ENCODE peak calls at places on chromosome 17, in eight cellular contexts. One of them, this sample, is unnamed. For H3K4me1, the result is how much of the 10 kb centered on the place peaks cover.

GRCh38 chr17:78117027-78117981 is 11.3 kb downstream of the TMC6 start:
- DNase-seq in Panc1: no peak
- DNase-seq in psoas muscle: peak
- DNase-seq in neural progenitor cell: peak
- DNase-seq in PC-3: no peak
- DNase-seq in spleen: peak
- DNase-seq in CD8-positive, alpha-beta T cell: peak
- DNase-seq in ovary: no peak
- DNase-seq in this sample: no peak

GRCh38 chr17:68961204-68961893 is 6.2 kb upstream of the ABCA8 start:
- DNase-seq in psoas muscle: peak
- DNase-seq in PC-3: no peak
- DNase-seq in Panc1: no peak
- DNase-seq in spleen: no peak
- DNase-seq in CD8-positive, alpha-beta T cell: no peak
- DNase-seq in neural progenitor cell: no peak
- DNase-seq in ovary: no peak
- DNase-seq in this sample: no peak

GRCh38 chr17:72126575-72127486 is 6.0 kb downstream of the SOX9 start:
- DNase-seq in ovary: no peak
- DNase-seq in CD8-positive, alpha-beta T cell: no peak
- DNase-seq in PC-3: peak
- DNase-seq in psoas muscle: no peak
- DNase-seq in spleen: no peak
- DNase-seq in Panc1: no peak
- DNase-seq in neural progenitor cell: no peak
- DNase-seq in this sample: no peak

GRCh38 chr17:40484285-40484972 is 17.0 kb downstream of the TNS4 start:
- DNase-seq in ovary: no peak
- DNase-seq in psoas muscle: peak
- DNase-seq in neural progenitor cell: no peak
- DNase-seq in Panc1: no peak
- DNase-seq in spleen: no peak
- DNase-seq in PC-3: no peak
- DNase-seq in CD8-positive, alpha-beta T cell: no peak
- DNase-seq in this sample: no peak

GRCh38 chr17:9986754-9987382 is 81.8 kb upstream of the RCVRN start:
- DNase-seq in Panc1: no peak
- DNase-seq in psoas muscle: peak
- DNase-seq in neural progenitor cell: no peak
- DNase-seq in ovary: no peak
- DNase-seq in CD8-positive, alpha-beta T cell: no peak
- DNase-seq in PC-3: no peak
- DNase-seq in spleen: no peak
- DNase-seq in this sample: no peak

GRCh38 chr17:65008877-65009276 is 47.7 kb downstream of the GNA13 start:
- DNase-seq in ovary: no peak
- DNase-seq in spleen: no peak
- DNase-seq in PC-3: no peak
- DNase-seq in Panc1: no peak
- DNase-seq in neural progenitor cell: no peak
- DNase-seq in psoas muscle: no peak
- DNase-seq in CD8-positive, alpha-beta T cell: no peak
- DNase-seq in this sample: no peak

GRCh38 chr17:15490634-15491261 is 23.3 kb upstream of the CDRT4 start:
- DNase-seq in ovary: no peak
- DNase-seq in PC-3: peak
- DNase-seq in psoas muscle: peak
- DNase-seq in spleen: peak
- DNase-seq in CD8-positive, alpha-beta T cell: no peak
- DNase-seq in neural progenitor cell: peak
- DNase-seq in Panc1: no peak
- DNase-seq in this sample: no peak

GRCh38 chr17:55348749-55349354 is 72.8 kb downstream of the MMD start:
- DNase-seq in ovary: peak
- DNase-seq in PC-3: peak
- DNase-seq in CD8-positive, alpha-beta T cell: peak
- DNase-seq in neural progenitor cell: peak
- DNase-seq in psoas muscle: peak
- DNase-seq in Panc1: peak
- DNase-seq in spleen: no peak
- DNase-seq in this sample: no peak

GRCh38 chr17:65902831-65903549 is 288.9 kb downstream of the CEP112 start:
- DNase-seq in ovary: no peak
- DNase-seq in neural progenitor cell: peak
- DNase-seq in CD8-positive, alpha-beta T cell: no peak
- DNase-seq in Panc1: no peak
- DNase-seq in psoas muscle: no peak
- DNase-seq in spleen: no peak
- DNase-seq in PC-3: no peak
- DNase-seq in this sample: no peak

GRCh38 chr17:30379303-30380105 is 777 bp downstream of the CPD start:
- DNase-seq in CD8-positive, alpha-beta T cell: no peak
- DNase-seq in ovary: peak
- DNase-seq in psoas muscle: peak
- DNase-seq in PC-3: no peak
- DNase-seq in spleen: peak
- DNase-seq in neural progenitor cell: peak
- DNase-seq in Panc1: no peak
- DNase-seq in this sample: no peak

GRCh38 chr17:4345569-4345968 is 20.9 kb downstream of the UBE2G1 start:
- DNase-seq in Panc1: no peak
- DNase-seq in CD8-positive, alpha-beta T cell: no peak
- DNase-seq in neural progenitor cell: no peak
- DNase-seq in ovary: no peak
- DNase-seq in PC-3: peak
- DNase-seq in spleen: no peak
- DNase-seq in psoas muscle: no peak
- DNase-seq in this sample: no peak
- H3K4me1 ChIP-seq in Panc1: under half
- H3K4me1 ChIP-seq in CD8-positive, alpha-beta T cell: under half
- H3K4me1 ChIP-seq in neural progenitor cell: under half
- H3K4me1 ChIP-seq in ovary: under half
- H3K4me1 ChIP-seq in PC-3: under half
- H3K4me1 ChIP-seq in spleen: under half
- H3K4me1 ChIP-seq in psoas muscle: half or more
- H3K4me1 ChIP-seq in this sample: under half

GRCh38 chr17:79977711-79978544 is 57.7 kb downstream of the TBC1D16 start:
- DNase-seq in PC-3: no peak
- DNase-seq in ovary: peak
- DNase-seq in neural progenitor cell: no peak
- DNase-seq in Panc1: no peak
- DNase-seq in CD8-positive, alpha-beta T cell: no peak
- DNase-seq in spleen: peak
- DNase-seq in psoas muscle: no peak
- DNase-seq in this sample: peak

GRCh38 chr17:79977161-79977631 is 58.5 kb downstream of the TBC1D16 start:
- DNase-seq in psoas muscle: no peak
- DNase-seq in CD8-positive, alpha-beta T cell: no peak
- DNase-seq in Panc1: no peak
- DNase-seq in PC-3: no peak
- DNase-seq in neural progenitor cell: no peak
- DNase-seq in spleen: no peak
- DNase-seq in ovary: no peak
- DNase-seq in this sample: peak

GRCh38 chr17:79976451-79976850 is 59.2 kb downstream of the TBC1D16 start:
- DNase-seq in spleen: no peak
- DNase-seq in CD8-positive, alpha-beta T cell: no peak
- DNase-seq in neural progenitor cell: no peak
- DNase-seq in PC-3: no peak
- DNase-seq in ovary: no peak
- DNase-seq in psoas muscle: no peak
- DNase-seq in Panc1: no peak
- DNase-seq in this sample: peak

GRCh38 chr17:79975498-79976134 is 60.1 kb downstream of the TBC1D16 start:
- DNase-seq in Panc1: no peak
- DNase-seq in spleen: no peak
- DNase-seq in neural progenitor cell: no peak
- DNase-seq in PC-3: no peak
- DNase-seq in CD8-positive, alpha-beta T cell: no peak
- DNase-seq in ovary: no peak
- DNase-seq in psoas muscle: no peak
- DNase-seq in this sample: peak

DNA sequence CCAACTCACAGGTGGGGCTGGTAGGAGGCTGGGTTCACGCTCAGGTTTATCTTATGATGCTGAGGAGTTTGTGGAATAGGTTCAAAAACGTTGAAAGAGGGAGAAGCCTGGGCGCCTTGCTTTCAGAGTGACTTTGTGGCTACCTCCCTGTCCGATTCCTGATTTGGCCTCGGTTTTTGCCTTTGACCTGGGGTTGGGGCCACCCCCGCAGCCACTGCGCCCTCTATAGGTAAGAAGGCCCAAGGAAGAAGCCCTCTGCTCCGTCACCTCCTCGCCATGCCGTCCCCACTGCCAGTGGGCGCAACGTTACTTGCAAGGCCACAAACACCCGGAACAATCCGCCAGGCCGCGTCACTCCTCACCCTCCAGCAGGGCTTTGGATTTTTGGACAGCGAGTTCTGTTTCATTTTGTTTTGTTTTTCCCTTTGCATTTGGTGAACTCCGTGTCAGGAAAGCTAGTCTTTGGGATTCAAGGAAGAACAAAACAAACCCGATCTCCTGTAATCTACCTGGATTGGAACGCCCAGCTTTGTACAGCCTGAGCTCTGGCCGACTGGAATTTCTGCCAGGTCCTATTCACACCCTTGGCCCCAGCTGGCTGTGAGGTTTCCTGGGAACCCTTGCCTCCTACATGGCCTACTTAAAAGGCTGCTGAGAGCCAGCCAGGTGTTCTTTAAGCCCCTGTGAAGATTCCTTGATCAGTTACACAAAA is 60.7 kb downstream of the TBC1D16 start:
- DNase-seq in PC-3: no peak
- DNase-seq in neural progenitor cell: peak
- DNase-seq in ovary: peak
- DNase-seq in CD8-positive, alpha-beta T cell: no peak
- DNase-seq in psoas muscle: no peak
- DNase-seq in Panc1: no peak
- DNase-seq in spleen: peak
- DNase-seq in this sample: peak
- TF ChIP-seq CTCF in PC-3: peak
- TF ChIP-seq CTCF in neural progenitor cell: peak
- TF ChIP-seq CTCF in ovary: no peak
- TF ChIP-seq CTCF in CD8-positive, alpha-beta T cell: no peak
- TF ChIP-seq CTCF in psoas muscle: peak
- TF ChIP-seq CTCF in Panc1: no peak
- TF ChIP-seq CTCF in spleen: no peak
- TF ChIP-seq CTCF in this sample: no peak

DNA sequence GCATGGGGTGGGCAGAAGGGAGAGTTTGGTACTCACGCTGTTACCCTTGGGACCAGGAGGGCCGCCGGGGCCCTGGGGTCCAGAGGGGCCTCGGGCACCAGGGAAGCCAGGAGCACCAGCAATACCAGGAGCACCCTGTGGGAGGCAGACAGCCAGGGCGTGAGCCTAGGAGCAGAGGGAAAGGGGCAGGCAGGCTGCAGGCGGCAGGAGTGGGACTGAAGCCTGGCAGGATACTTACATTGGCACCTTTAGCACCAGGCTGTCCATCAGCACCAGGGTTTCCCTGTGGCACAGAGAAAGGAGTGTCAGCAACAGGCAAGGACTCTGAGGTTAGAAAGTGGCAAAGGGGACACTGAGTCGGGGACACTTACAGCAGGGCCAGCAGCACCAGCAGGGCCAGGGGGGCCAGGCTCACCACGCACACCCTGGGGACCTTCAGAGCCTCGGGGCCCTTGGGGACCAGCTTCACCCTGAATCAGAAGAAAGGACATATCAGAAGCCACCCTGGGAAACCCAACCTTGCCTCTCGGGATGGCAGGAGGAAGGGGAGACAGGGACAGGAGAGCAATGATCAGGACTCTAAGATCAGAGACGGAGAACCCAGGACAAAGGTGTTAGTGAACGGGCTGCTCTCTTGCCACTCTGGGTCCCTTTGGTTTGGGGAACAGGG is 6.1 kb downstream of the COL1A1 start:
- DNase-seq in Panc1: no peak
- DNase-seq in CD8-positive, alpha-beta T cell: no peak
- DNase-seq in neural progenitor cell: no peak
- DNase-seq in spleen: no peak
- DNase-seq in PC-3: no peak
- DNase-seq in ovary: no peak
- DNase-seq in psoas muscle: peak
- DNase-seq in this sample: no peak
- H3K4me3 ChIP-seq in Panc1: no peak
- H3K4me3 ChIP-seq in CD8-positive, alpha-beta T cell: no peak
- H3K4me3 ChIP-seq in neural progenitor cell: no peak
- H3K4me3 ChIP-seq in spleen: no peak
- H3K4me3 ChIP-seq in PC-3: no peak
- H3K4me3 ChIP-seq in ovary: no peak
- H3K4me3 ChIP-seq in psoas muscle: no peak
- H3K4me3 ChIP-seq in this sample: no peak

DNA sequence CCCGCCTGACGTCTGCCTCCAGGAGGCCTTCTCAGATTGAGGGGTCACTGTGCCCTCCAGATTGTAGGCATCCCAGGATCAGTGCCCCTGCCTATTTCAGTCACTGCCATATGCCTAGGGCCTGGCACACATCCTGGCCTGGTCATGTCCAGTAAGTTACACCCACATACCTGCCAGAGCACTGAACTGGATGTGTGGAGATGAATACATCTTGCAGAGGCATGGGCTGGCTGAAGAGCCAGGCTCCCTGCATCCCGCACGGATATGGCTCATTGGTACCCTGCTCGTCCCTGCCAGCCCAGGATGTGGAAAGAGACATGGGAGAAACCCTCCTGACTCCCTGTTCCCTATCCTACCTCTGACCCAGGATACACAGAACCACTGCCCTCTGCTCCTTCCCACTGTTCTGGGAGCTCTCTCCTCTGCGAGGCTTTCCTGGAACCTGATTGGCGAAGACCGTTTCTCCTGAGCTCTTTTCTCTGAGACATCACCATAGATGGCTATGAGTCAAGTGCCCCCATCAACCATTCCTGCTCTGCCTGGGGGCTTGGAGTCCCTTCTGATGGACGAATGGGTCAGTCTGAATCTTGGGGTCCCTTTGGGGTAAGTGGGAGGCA is 40.0 kb upstream of the TAC4 start:
- DNase-seq in ovary: no peak
- DNase-seq in CD8-positive, alpha-beta T cell: no peak
- DNase-seq in Panc1: no peak
- DNase-seq in spleen: no peak
- DNase-seq in PC-3: peak
- DNase-seq in psoas muscle: no peak
- DNase-seq in neural progenitor cell: no peak
- DNase-seq in this sample: no peak
- H3K4me1 ChIP-seq in ovary: under half
- H3K4me1 ChIP-seq in CD8-positive, alpha-beta T cell: under half
- H3K4me1 ChIP-seq in Panc1: under half
- H3K4me1 ChIP-seq in spleen: under half
- H3K4me1 ChIP-seq in PC-3: under half
- H3K4me1 ChIP-seq in psoas muscle: under half
- H3K4me1 ChIP-seq in neural progenitor cell: under half
- H3K4me1 ChIP-seq in this sample: under half